ENCODE peak calls at places on chromosomes 3 and 15, in five cellular contexts. T is frontal cortex; R is iPS-NIHi11; L is activated CD4-positive, alpha-beta T cell treated with anti-CD3 and anti-CD28 coated beads, Interleukin-2, amount 50 U/mL, for 48 hours; X is IMR-90. A is an unnamed sample.

GRCh38 chr3:63979093-63979492 is 44.2 kb downstream of the PSMD6 start:
- DNase-seq in T (no peak), R (no peak), L (no peak), X (no peak), A (no peak)

GRCh38 chr3:17972030-17972429 is 229.6 kb upstream of the TBC1D5 start:
- DNase-seq in T (no peak), R (no peak), L (no peak), X (no peak), A (no peak)

GRCh38 chr3:149819432-149819831 is 6.4 kb downstream of the RNF13 start:
- DNase-seq in T (no peak), R (no peak), L (no peak), X (no peak), A (no peak)

GRCh38 chr3:176795897-176796296 is 401.4 kb downstream of the TBL1XR1 start:
- DNase-seq in T (no peak), R (no peak), L (no peak), X (no peak), A (no peak)

GRCh38 chr3:194812177-194812576 is 126.5 kb downstream of the FAM43A start:
- DNase-seq in T (no peak), R (no peak), L (no peak), X (no peak), A (no peak)

GRCh38 chr3:39125837-39126500 is 18.5 kb downstream of the TTC21A start:
- DNase-seq in T (no peak), R (no peak), L (no peak), X (peak; percentile 39), A (no peak)

GRCh38 chr3:124998247-124998630 is 57.6 kb downstream of the HEG1 start:
- DNase-seq in T (no peak), R (no peak), L (no peak), X (no peak), A (no peak)

GRCh38 chr3:168071535-168071934 is 24.2 kb downstream of the GOLIM4 start:
- DNase-seq in T (no peak), R (no peak), L (no peak), X (peak; percentile 90), A (no peak)

GRCh38 chr3:181730934-181731333 is 19.2 kb downstream of the SOX2 start:
- DNase-seq in T (no peak), R (peak; percentile 46), L (no peak), X (no peak), A (no peak)

GRCh38 chr3:37935756-37936666 is 54.6 kb upstream of the VILL start:
- DNase-seq in T (no peak), R (no peak), L (no peak), X (peak; percentile 95), A (no peak)

GRCh38 chr3:45143673-45144670 is 2.2 kb downstream of the CDCP1 start:
- DNase-seq in T (peak; percentile 30), R (no peak), L (no peak), X (no peak), A (no peak)

GRCh38 chr3:117553461-117553860 is 843.9 kb downstream of the TUSC7 start:
- DNase-seq in T (no peak), R (no peak), L (no peak), X (peak; percentile 72), A (no peak)

GRCh38 chr15:50051811-50052419 is 67.1 kb downstream of the ATP8B4 start:
- DNase-seq in T (peak; percentile 24), R (peak; percentile 38), L (peak; percentile 30), X (peak; percentile 91), A (no peak)

GRCh38 chr15:101450561-101451145 is 38.9 kb downstream of the PCSK6 start:
- DNase-seq in T (no peak), R (no peak), L (no peak), X (no peak), A (no peak)

GRCh38 chr3:31943041-31943440 is 38.0 kb downstream of the OSBPL10 start:
- DNase-seq in T (no peak), R (no peak), L (no peak), X (no peak), A (no peak)

GRCh38 chr15:74402873-74403589 is 30.7 kb downstream of the SEMA7A start:
- DNase-seq in T (no peak), R (no peak), L (peak; percentile 93), X (no peak), A (no peak)

GRCh38 chr3:25648107-25648535 is 16.6 kb downstream of the TOP2B start:
- DNase-seq in T (peak; percentile 29), R (peak; percentile 69), L (peak; percentile 88), X (peak; percentile 82), A (no peak)

GRCh38 chr3:177320765-177321247 is 123.5 kb upstream of the TBL1XR1 start:
- DNase-seq in T (no peak), R (no peak), L (no peak), X (no peak), A (no peak)

GRCh38 chr3:189947948-189948723 is 172.6 kb downstream of the P3H2 start:
- DNase-seq in T (no peak), R (no peak), L (no peak), X (peak; percentile 40), A (no peak)

GRCh38 chr3:171700653-171701052 is 109.6 kb downstream of the PLD1 start:
- DNase-seq in T (no peak), R (no peak), L (no peak), X (no peak), A (no peak)

GRCh38 chr3:10228248-10228950 is 19.9 kb upstream of the TATDN2 start:
- DNase-seq in T (no peak), R (no peak), L (peak; percentile 68), X (no peak), A (no peak)

GRCh38 chr15:68650901-68651709 is 72.3 kb downstream of the CORO2B start:
- DNase-seq in T (no peak), R (peak; percentile 94), L (peak; percentile 66), X (no peak), A (peak; percentile 49)

GRCh38 chr3:153144779-153145178 is 17.2 kb upstream of the RAP2B start:
- DNase-seq in T (no peak), R (no peak), L (no peak), X (peak; percentile 62), A (no peak)

GRCh38 chr3:48413086-48413485 is 16.8 kb downstream of the PLXNB1 start:
- DNase-seq in T (no peak), R (no peak), L (no peak), X (no peak), A (no peak)

GRCh38 chr15:94075349-94075748 is 156.0 kb upstream of the MCTP2 start:
- DNase-seq in T (no peak), R (no peak), L (no peak), X (peak; percentile 4), A (no peak)

GRCh38 chr3:114874447-114874846 is 272.6 kb downstream of the ZBTB20 start:
- DNase-seq in T (no peak), R (no peak), L (no peak), X (no peak), A (no peak)

GRCh38 chr3:105332961-105333360 is 33.7 kb upstream of the ALCAM start:
- DNase-seq in T (no peak), R (no peak), L (no peak), X (no peak), A (no peak)

GRCh38 chr15:95247068-95247984 is 1016.0 kb downstream of the MCTP2 start:
- DNase-seq in T (no peak), R (no peak), L (no peak), X (peak; percentile 98), A (no peak)

GRCh38 chr15:89442671-89443307 is 53.6 kb downstream of the RHCG start:
- DNase-seq in T (peak; percentile 74), R (peak; percentile 90), L (peak; percentile 75), X (peak; percentile 8), A (peak; percentile 78)

GRCh38 chr3:188264231-188265213 is 110.6 kb downstream of the LPP start:
- DNase-seq in T (no peak), R (no peak), L (no peak), X (peak; percentile 73), A (no peak)

GRCh38 chr15:35208353-35208752 is 123.3 kb upstream of the NANOGP8 start:
- DNase-seq in T (no peak), R (no peak), L (no peak), X (no peak), A (no peak)

GRCh38 chr3:23760871-23761373 is 44.8 kb upstream of the UBE2E1 start:
- DNase-seq in T (no peak), R (no peak), L (peak; percentile 16), X (no peak), A (no peak)

GRCh38 chr3:131361464-131362421 is 19.8 kb upstream of the NUDT16 start:
- DNase-seq in T (peak; percentile 34), R (peak; percentile 90), L (no peak), X (peak; percentile 10), A (peak; percentile 60)

GRCh38 chr3:7682822-7683229 is 818.8 kb upstream of the LMCD1 start:
- DNase-seq in T (no peak), R (peak; percentile 23), L (no peak), X (peak; percentile 10), A (no peak)

GRCh38 chr15:76285241-76285825 is 25.9 kb downstream of the ETFA start:
- DNase-seq in T (no peak), R (peak; percentile 14), L (no peak), X (peak; percentile 1), A (no peak)

GRCh38 chr3:13372656-13373055 is 47.5 kb downstream of the NUP210 start:
- DNase-seq in T (no peak), R (no peak), L (no peak), X (no peak), A (no peak)

GRCh38 chr3:46110701-46111493 is 83.6 kb upstream of the XCR1 start:
- DNase-seq in T (no peak), R (peak; percentile 46), L (no peak), X (peak; percentile 65), A (no peak)

A was measured in GM12891.